ENCODE peak calls at places on chromosomes 12 and 14, in eight cellular contexts. D is Caki2, A is AG10803, K is HTR-8/SVneo, L is GM20000, R is mammary epithelial cell, X is transverse colon, G is lower lobe of right lung. N is an unnamed sample.

GRCh38 chr12:99282670-99283069 is 364.9 kb upstream of the GARIN6 start:
- DNase-seq in X (no peak), R (no peak), G (no peak), A (no peak), K (no peak), L (no peak), D (no peak), N (no peak)

GRCh38 chr12:40292788-40293429 is 68.1 kb downstream of the LRRK2 start:
- DNase-seq in K (no peak), A (no peak), G (no peak), L (no peak), D (no peak), X (no peak), R (no peak), N (no peak)

GRCh38 chr12:111270128-111270651 is 98.7 kb downstream of the PHETA1 start:
- DNase-seq in G (no peak), L (no peak), D (no peak), K (no peak), A (no peak), X (no peak), R (no peak), N (no peak)

GRCh38 chr12:75245108-75245507 is 35.5 kb upstream of the KCNC2 start:
- DNase-seq in G (no peak), K (no peak), D (no peak), X (no peak), A (no peak), L (no peak), R (no peak), N (no peak)

GRCh38 chr14:77746064-77746463 is 14.9 kb downstream of the SNW1 start:
- DNase-seq in L (no peak), G (no peak), D (no peak), R (no peak), K (no peak), A (no peak), X (no peak), N (no peak)

GRCh38 chr12:57734586-57734985 is 4.0 kb downstream of the AGAP2 start:
- DNase-seq in K (no peak), D (no peak), G (no peak), R (no peak), L (no peak), A (no peak), X (no peak), N (no peak)

GRCh38 chr14:103522649-103523582 is at the start of gene CKB:
- DNase-seq in X (peak; percentile 83), L (peak; percentile 82), D (no peak), R (no peak), G (peak; percentile 76), K (peak; percentile 78), A (peak; percentile 54), N (no peak)

GRCh38 chr14:30230719-30231118 is 303.1 kb upstream of the PRKD1 start:
- DNase-seq in A (no peak), D (no peak), L (no peak), K (no peak), G (no peak), R (no peak), X (no peak), N (no peak)

GRCh38 chr14:57755018-57755521 is 110.8 kb downstream of the SLC35F4 start:
- DNase-seq in K (no peak), G (no peak), A (no peak), D (no peak), X (no peak), R (no peak), L (no peak), N (no peak)

GRCh38 chr12:127964717-127965116 is 302.3 kb upstream of the TMEM132C start:
- DNase-seq in A (peak; percentile 44), L (no peak), X (no peak), G (no peak), K (peak; percentile 33), D (no peak), R (no peak), N (no peak)

GRCh38 chr14:88168498-88169165 is 154.4 kb downstream of the KCNK10 start:
- DNase-seq in A (peak; percentile 25), D (no peak), R (peak; percentile 17), K (no peak), G (no peak), L (peak; percentile 67), X (peak; percentile 51), N (peak; percentile 30)

GRCh38 chr12:25557830-25558436 is 4.8 kb upstream of the LMNTD1 start:
- DNase-seq in A (peak; percentile 48), X (no peak), R (peak; percentile 45), L (peak; percentile 8), D (peak; percentile 11), K (peak; percentile 32), G (no peak), N (no peak)

GRCh38 chr12:95146767-95147166 is 70.5 kb downstream of the FGD6 start:
- DNase-seq in X (no peak), G (no peak), L (no peak), R (no peak), K (no peak), D (no peak), A (no peak), N (no peak)

GRCh38 chr14:71208702-71209357 is 301.6 kb downstream of the PCNX1 start:
- DNase-seq in A (no peak), R (no peak), D (no peak), L (no peak), G (no peak), X (no peak), K (no peak), N (no peak)

N was measured in naive B cell.